ENCODE peak calls at places on chromosomes 13 and 19, in six cellular contexts. One of them, this sample, is unnamed.

GRCh38 chr13:42816538-42816937 is 35.2 kb downstream of the FAM216B start:
- DNase-seq in Peyer's patch: no peak
- DNase-seq in heart right ventricle: no peak
- DNase-seq in psoas muscle: no peak
- DNase-seq in breast epithelium: no peak
- DNase-seq in CD8-positive, alpha-beta memory T cell: no peak
- DNase-seq in this sample: no peak

GRCh38 chr13:49279112-49279511 is 31.4 kb downstream of the CDADC1 start:
- DNase-seq in Peyer's patch: no peak
- DNase-seq in heart right ventricle: no peak
- DNase-seq in psoas muscle: no peak
- DNase-seq in breast epithelium: no peak
- DNase-seq in CD8-positive, alpha-beta memory T cell: no peak
- DNase-seq in this sample: no peak

GRCh38 chr13:50130686-50131051 is 115.4 kb downstream of the KCNRG start:
- DNase-seq in Peyer's patch: no peak
- DNase-seq in heart right ventricle: no peak
- DNase-seq in psoas muscle: no peak
- DNase-seq in breast epithelium: no peak
- DNase-seq in CD8-positive, alpha-beta memory T cell: peak; percentile 41
- DNase-seq in this sample: no peak

GRCh38 chr13:74487091-74487722 is 353.0 kb upstream of the KLF12 start:
- DNase-seq in Peyer's patch: no peak
- DNase-seq in heart right ventricle: no peak
- DNase-seq in psoas muscle: no peak
- DNase-seq in breast epithelium: no peak
- DNase-seq in CD8-positive, alpha-beta memory T cell: no peak
- DNase-seq in this sample: no peak

GRCh38 chr19:50922316-50922853 is 11.2 kb upstream of the KLK4 start:
- DNase-seq in Peyer's patch: peak; percentile 72
- DNase-seq in heart right ventricle: peak; percentile 50
- DNase-seq in psoas muscle: peak; percentile 44
- DNase-seq in breast epithelium: peak; percentile 60
- DNase-seq in CD8-positive, alpha-beta memory T cell: peak; percentile 61
- DNase-seq in this sample: peak; percentile 67

GRCh38 chr13:33229446-33230177 is 55.9 kb downstream of the STARD13 start:
- DNase-seq in Peyer's patch: no peak
- DNase-seq in heart right ventricle: no peak
- DNase-seq in psoas muscle: no peak
- DNase-seq in breast epithelium: no peak
- DNase-seq in CD8-positive, alpha-beta memory T cell: no peak
- DNase-seq in this sample: no peak

GRCh38 chr19:6378036-6378435 is 2.3 kb upstream of the PSPN start:
- DNase-seq in Peyer's patch: no peak
- DNase-seq in heart right ventricle: no peak
- DNase-seq in psoas muscle: no peak
- DNase-seq in breast epithelium: peak; percentile 58
- DNase-seq in CD8-positive, alpha-beta memory T cell: no peak
- DNase-seq in this sample: no peak

GRCh38 chr19:42295342-42295741 is 6.6 kb upstream of the PRR19 start:
- DNase-seq in Peyer's patch: no peak
- DNase-seq in heart right ventricle: no peak
- DNase-seq in psoas muscle: peak; percentile 5
- DNase-seq in breast epithelium: no peak
- DNase-seq in CD8-positive, alpha-beta memory T cell: no peak
- DNase-seq in this sample: no peak

GRCh38 chr13:80303225-80303811 is 37.6 kb downstream of the SPRY2 start:
- DNase-seq in Peyer's patch: no peak
- DNase-seq in heart right ventricle: no peak
- DNase-seq in psoas muscle: no peak
- DNase-seq in breast epithelium: no peak
- DNase-seq in CD8-positive, alpha-beta memory T cell: no peak
- DNase-seq in this sample: no peak

GRCh38 chr13:33050161-33050560 is 33.9 kb downstream of the KL start:
- DNase-seq in Peyer's patch: no peak
- DNase-seq in heart right ventricle: no peak
- DNase-seq in psoas muscle: no peak
- DNase-seq in breast epithelium: no peak
- DNase-seq in CD8-positive, alpha-beta memory T cell: no peak
- DNase-seq in this sample: no peak

GRCh38 chr13:99339736-99340392 is 32.7 kb upstream of the GPR183 start:
- DNase-seq in Peyer's patch: no peak
- DNase-seq in heart right ventricle: no peak
- DNase-seq in psoas muscle: no peak
- DNase-seq in breast epithelium: peak; percentile 46
- DNase-seq in CD8-positive, alpha-beta memory T cell: peak; percentile 37
- DNase-seq in this sample: peak; percentile 64

GRCh38 chr19:42235181-42235580 is 7.2 kb downstream of the GSK3A start:
- DNase-seq in Peyer's patch: no peak
- DNase-seq in heart right ventricle: no peak
- DNase-seq in psoas muscle: no peak
- DNase-seq in breast epithelium: no peak
- DNase-seq in CD8-positive, alpha-beta memory T cell: no peak
- DNase-seq in this sample: no peak

GRCh38 chr19:1987197-1988187 is 28.0 kb downstream of the BTBD2 start:
- DNase-seq in Peyer's patch: no peak
- DNase-seq in heart right ventricle: no peak
- DNase-seq in psoas muscle: no peak
- DNase-seq in breast epithelium: no peak
- DNase-seq in CD8-positive, alpha-beta memory T cell: no peak
- DNase-seq in this sample: no peak

GRCh38 chr19:58395220-58395978 is at the start of gene RNF225:
- DNase-seq in Peyer's patch: no peak
- DNase-seq in heart right ventricle: no peak
- DNase-seq in psoas muscle: no peak
- DNase-seq in breast epithelium: peak; percentile 60
- DNase-seq in CD8-positive, alpha-beta memory T cell: no peak
- DNase-seq in this sample: no peak

GRCh38 chr19:17303940-17304267 is 679 bp upstream of the ABHD8 start:
- DNase-seq in Peyer's patch: no peak
- DNase-seq in heart right ventricle: no peak
- DNase-seq in psoas muscle: no peak
- DNase-seq in breast epithelium: no peak
- DNase-seq in CD8-positive, alpha-beta memory T cell: no peak
- DNase-seq in this sample: no peak

GRCh38 chr13:80379245-80379644 is 38.3 kb upstream of the SPRY2 start:
- DNase-seq in Peyer's patch: no peak
- DNase-seq in heart right ventricle: no peak
- DNase-seq in psoas muscle: no peak
- DNase-seq in breast epithelium: no peak
- DNase-seq in CD8-positive, alpha-beta memory T cell: no peak
- DNase-seq in this sample: no peak

GRCh38 chr13:65309906-65310305 is 1920.2 kb downstream of the PCDH9 start:
- DNase-seq in Peyer's patch: no peak
- DNase-seq in heart right ventricle: no peak
- DNase-seq in psoas muscle: no peak
- DNase-seq in breast epithelium: no peak
- DNase-seq in CD8-positive, alpha-beta memory T cell: no peak
- DNase-seq in this sample: no peak

GRCh38 chr13:52162279-52163101 is 3.1 kb upstream of the NEK3 start:
- DNase-seq in Peyer's patch: no peak
- DNase-seq in heart right ventricle: no peak
- DNase-seq in psoas muscle: no peak
- DNase-seq in breast epithelium: no peak
- DNase-seq in CD8-positive, alpha-beta memory T cell: no peak
- DNase-seq in this sample: no peak

GRCh38 chr13:20294497-20294896 is 62.4 kb upstream of the GJB6 start:
- DNase-seq in Peyer's patch: no peak
- DNase-seq in heart right ventricle: no peak
- DNase-seq in psoas muscle: no peak
- DNase-seq in breast epithelium: no peak
- DNase-seq in CD8-positive, alpha-beta memory T cell: no peak
- DNase-seq in this sample: no peak

GRCh38 chr13:80668452-80668851 is 327.5 kb upstream of the SPRY2 start:
- DNase-seq in Peyer's patch: no peak
- DNase-seq in heart right ventricle: no peak
- DNase-seq in psoas muscle: no peak
- DNase-seq in breast epithelium: no peak
- DNase-seq in CD8-positive, alpha-beta memory T cell: no peak
- DNase-seq in this sample: no peak

GRCh38 chr13:110815471-110816204 is 99.2 kb downstream of the ANKRD10 start:
- DNase-seq in Peyer's patch: no peak
- DNase-seq in heart right ventricle: no peak
- DNase-seq in psoas muscle: no peak
- DNase-seq in breast epithelium: no peak
- DNase-seq in CD8-positive, alpha-beta memory T cell: no peak
- DNase-seq in this sample: no peak

GRCh38 chr13:24215732-24216131 is 55.2 kb downstream of the SPATA13 start:
- DNase-seq in Peyer's patch: no peak
- DNase-seq in heart right ventricle: no peak
- DNase-seq in psoas muscle: no peak
- DNase-seq in breast epithelium: peak; percentile 60
- DNase-seq in CD8-positive, alpha-beta memory T cell: no peak
- DNase-seq in this sample: no peak

GRCh38 chr13:98202026-98202425 is 25.0 kb upstream of the RNF113B start:
- DNase-seq in Peyer's patch: no peak
- DNase-seq in heart right ventricle: peak; percentile 28
- DNase-seq in psoas muscle: no peak
- DNase-seq in breast epithelium: no peak
- DNase-seq in CD8-positive, alpha-beta memory T cell: no peak
- DNase-seq in this sample: no peak

GRCh38 chr19:58563823-58564222 is 5.4 kb upstream of the UBE2M start:
- DNase-seq in Peyer's patch: no peak
- DNase-seq in heart right ventricle: no peak
- DNase-seq in psoas muscle: no peak
- DNase-seq in breast epithelium: no peak
- DNase-seq in CD8-positive, alpha-beta memory T cell: no peak
- DNase-seq in this sample: no peak

DNA sequence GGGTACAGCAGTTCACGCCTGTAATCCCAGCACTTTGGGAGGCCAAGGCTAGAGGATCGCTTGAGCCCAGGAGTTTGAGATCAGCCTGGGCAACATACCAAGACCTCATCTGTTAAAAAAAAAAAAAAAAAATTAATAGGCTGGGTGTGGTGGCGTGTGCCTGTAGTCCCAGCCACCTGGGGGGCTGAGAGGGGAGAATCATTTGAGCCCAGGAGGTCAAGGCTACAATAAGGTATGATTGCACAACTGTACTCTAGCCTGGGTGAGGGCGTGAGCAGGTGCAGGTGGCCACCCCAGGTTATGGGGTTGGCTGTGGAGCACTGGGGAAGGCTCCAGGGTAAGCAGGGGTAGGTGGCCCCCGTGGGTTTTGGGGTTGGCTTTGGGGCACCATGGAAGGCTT is 33.9 kb downstream of the MCF2L start:
- DNase-seq in Peyer's patch: no peak
- DNase-seq in heart right ventricle: no peak
- DNase-seq in psoas muscle: no peak
- DNase-seq in breast epithelium: no peak
- DNase-seq in CD8-positive, alpha-beta memory T cell: no peak
- DNase-seq in this sample: no peak
- H3K4me1 ChIP-seq in Peyer's patch: peaks cover 34% of the 10 kb centered on the region
- H3K4me1 ChIP-seq in heart right ventricle: peaks cover 40% of the 10 kb centered on the region
- H3K4me1 ChIP-seq in psoas muscle: peaks cover 6% of the 10 kb centered on the region
- H3K4me1 ChIP-seq in breast epithelium: no peaks in the 10 kb centered on the region
- H3K4me1 ChIP-seq in CD8-positive, alpha-beta memory T cell: peaks cover 13% of the 10 kb centered on the region
- H3K4me1 ChIP-seq in this sample: no peaks in the 10 kb centered on the region

GRCh38 chr13:95155504-95155903 is 145.7 kb downstream of the ABCC4 start:
- DNase-seq in Peyer's patch: no peak
- DNase-seq in heart right ventricle: no peak
- DNase-seq in psoas muscle: no peak
- DNase-seq in breast epithelium: no peak
- DNase-seq in CD8-positive, alpha-beta memory T cell: no peak
- DNase-seq in this sample: no peak
- H3K27ac ChIP-seq in Peyer's patch: no peak overlapping the region
- H3K27ac ChIP-seq in heart right ventricle: no peak overlapping the region
- H3K27ac ChIP-seq in psoas muscle: no peak overlapping the region
- H3K27ac ChIP-seq in breast epithelium: no peak overlapping the region
- H3K27ac ChIP-seq in CD8-positive, alpha-beta memory T cell: no peak overlapping the region
- H3K27ac ChIP-seq in this sample: no peak overlapping the region

DNA sequence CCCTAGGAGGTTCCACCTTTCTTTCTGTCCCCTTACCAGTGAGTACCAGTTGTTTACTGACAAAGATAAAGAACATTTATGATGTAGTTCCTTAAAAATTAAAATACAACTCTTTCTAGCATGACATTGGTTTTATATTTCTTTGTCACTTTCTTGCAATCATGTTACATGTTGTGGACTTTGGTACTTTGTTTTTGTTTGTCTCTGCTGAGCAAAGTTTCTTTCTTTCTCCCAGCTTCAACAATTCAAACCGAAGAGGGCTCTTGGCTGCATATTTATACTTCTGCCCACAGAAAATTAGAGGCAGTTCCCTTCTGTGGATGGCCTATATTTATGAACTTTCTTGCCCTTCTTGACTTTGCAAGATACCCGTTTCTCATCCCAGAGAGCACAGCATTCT is 201.2 kb downstream of the MTUS2 start:
- DNase-seq in Peyer's patch: no peak
- DNase-seq in heart right ventricle: no peak
- DNase-seq in psoas muscle: no peak
- DNase-seq in breast epithelium: no peak
- DNase-seq in CD8-positive, alpha-beta memory T cell: no peak
- DNase-seq in this sample: no peak
- H3K9me3 ChIP-seq in Peyer's patch: no peaks in the 10 kb centered on the region
- H3K9me3 ChIP-seq in heart right ventricle: no peaks in the 10 kb centered on the region
- H3K9me3 ChIP-seq in psoas muscle: no peaks in the 10 kb centered on the region
- H3K9me3 ChIP-seq in breast epithelium: peaks cover 5% of the 10 kb centered on the region
- H3K9me3 ChIP-seq in CD8-positive, alpha-beta memory T cell: no peaks in the 10 kb centered on the region
- H3K9me3 ChIP-seq in this sample: no peaks in the 10 kb centered on the region

DNA sequence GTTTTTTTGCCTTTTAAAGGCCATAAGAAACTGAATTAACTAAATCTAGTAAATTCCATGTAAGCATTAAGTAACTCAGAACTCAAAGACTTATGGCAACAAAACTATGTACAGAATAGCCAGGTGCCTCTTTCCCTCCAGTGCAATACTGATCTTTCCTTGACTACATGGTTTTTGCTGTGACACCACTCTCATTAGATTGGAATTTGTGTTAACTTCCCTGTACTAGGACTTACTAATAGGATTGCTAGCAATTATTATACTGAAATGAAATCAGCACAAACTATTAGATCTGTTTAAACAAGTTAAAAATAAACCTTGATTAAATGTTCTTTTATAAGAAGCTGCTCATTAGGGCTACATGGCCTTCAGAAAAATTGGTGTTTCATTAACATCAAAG is 96.3 kb downstream of the DACH1 start:
- DNase-seq in Peyer's patch: no peak
- DNase-seq in heart right ventricle: no peak
- DNase-seq in psoas muscle: no peak
- DNase-seq in breast epithelium: no peak
- DNase-seq in CD8-positive, alpha-beta memory T cell: no peak
- DNase-seq in this sample: no peak
- H3K4me1 ChIP-seq in Peyer's patch: peaks cover 4% of the 10 kb centered on the region
- H3K4me1 ChIP-seq in heart right ventricle: no peaks in the 10 kb centered on the region
- H3K4me1 ChIP-seq in psoas muscle: no peaks in the 10 kb centered on the region
- H3K4me1 ChIP-seq in breast epithelium: no peaks in the 10 kb centered on the region
- H3K4me1 ChIP-seq in CD8-positive, alpha-beta memory T cell: no peaks in the 10 kb centered on the region
- H3K4me1 ChIP-seq in this sample: no peaks in the 10 kb centered on the region

GRCh38 chr13:100397627-100398026 is 191.0 kb downstream of the GGACT start:
- DNase-seq in Peyer's patch: no peak
- DNase-seq in heart right ventricle: no peak
- DNase-seq in psoas muscle: no peak
- DNase-seq in breast epithelium: no peak
- DNase-seq in CD8-positive, alpha-beta memory T cell: no peak
- DNase-seq in this sample: no peak
- H3K27ac ChIP-seq in Peyer's patch: no peak overlapping the region
- H3K27ac ChIP-seq in heart right ventricle: no peak overlapping the region
- H3K27ac ChIP-seq in psoas muscle: no peak overlapping the region
- H3K27ac ChIP-seq in breast epithelium: no peak overlapping the region
- H3K27ac ChIP-seq in CD8-positive, alpha-beta memory T cell: no peak overlapping the region
- H3K27ac ChIP-seq in this sample: no peak overlapping the region